ENCODE peak calls at places on chromosomes 4 and X, in four cellular contexts. K is stomach, U is suprapubic skin, Z is transverse colon. H is an unnamed sample.

GRCh38 chrX:103254171-103254824 is 657 bp downstream of the TCEAL8 start:
- DNase-seq in Z (peak; percentile 40), U (no peak), K (peak; percentile 42), H (no peak)

GRCh38 chr4:69764311-69764710 is 3.9 kb upstream of the SULT1B1 start:
- DNase-seq in Z (no peak), U (no peak), K (no peak), H (no peak)

GRCh38 chrX:64093761-64094160 is 111.7 kb downstream of the AMER1 start:
- DNase-seq in Z (no peak), U (no peak), K (no peak), H (no peak)

GRCh38 chrX:132171478-132171877 is 43.7 kb upstream of the FRMD7 start:
- DNase-seq in K (no peak), U (no peak), Z (no peak), H (no peak)

GRCh38 chrX:120668357-120668756 is 38.5 kb upstream of the C1GALT1C1 start:
- DNase-seq in U (no peak), Z (no peak), K (no peak), H (no peak)

GRCh38 chr4:1369484-1370079 is 22.6 kb downstream of the UVSSA start:
- DNase-seq in U (peak; percentile 36), K (no peak), Z (no peak), H (peak; percentile 57)

GRCh38 chrX:6748595-6748994 is 213.7 kb upstream of the VCX3A start:
- DNase-seq in Z (no peak), K (no peak), U (no peak), H (no peak)

GRCh38 chr4:104815593-104816156 is 321.0 kb upstream of the CXXC4 start:
- DNase-seq in Z (no peak), U (no peak), K (no peak), H (no peak)

GRCh38 chrX:109774706-109775105 is 41.6 kb upstream of the ACSL4 start:
- DNase-seq in U (no peak), K (no peak), Z (no peak), H (no peak)

GRCh38 chr4:141020801-141021261 is 112.4 kb downstream of the RNF150 start:
- DNase-seq in K (no peak), U (no peak), Z (no peak), H (no peak)

GRCh38 chr4:38273369-38273768 is 313.2 kb downstream of the PTTG2 start:
- DNase-seq in K (no peak), U (no peak), Z (no peak), H (no peak)
- TF ChIP-seq POLR2A in K (no peak), U (no peak), Z (no peak), H (no peak)

GRCh38 chrX:34658316-34658715 is 1.2 kb upstream of the TMEM47 start:
- DNase-seq in U (no peak), K (no peak), Z (no peak), H (no peak)

GRCh38 chrX:34656467-34656841 is 631 bp downstream of the TMEM47 start:
- DNase-seq in K (no peak), Z (no peak), U (peak; percentile 59), H (peak; percentile 84)

GRCh38 chrX:34654939-34655338 is 2.1 kb downstream of the TMEM47 start:
- DNase-seq in Z (no peak), K (no peak), U (no peak), H (no peak)

GRCh38 chrX:34655496-34656258 is 1.4 kb downstream of the TMEM47 start:
- DNase-seq in K (no peak), Z (no peak), U (no peak), H (no peak)

GRCh38 chrX:34656842-34657780 is at the start of gene TMEM47:
- DNase-seq in K (peak; percentile 71), U (peak; percentile 74), Z (peak; percentile 71), H (peak; percentile 91)
- TF ChIP-seq POLR2A in K (no peak), U (peak; percentile 25), Z (no peak), H (no peak)

GRCh38 chrX:86061407-86061806 is 14.0 kb upstream of the CHM start:
- DNase-seq in K (no peak), Z (no peak), U (no peak), H (no peak)
- TF ChIP-seq POLR2A in K (no peak), Z (no peak), U (no peak), H (no peak)

GRCh38 chrX:15744181-15744867 is 6.3 kb downstream of the CA5B start:
- DNase-seq in Z (no peak), K (peak; percentile 67), U (no peak), H (no peak)

GRCh38 chrX:15749642-15750610 is 11.9 kb downstream of the CA5B start:
- DNase-seq in U (no peak), Z (peak; percentile 23), K (peak; percentile 31), H (peak; percentile 24)

GRCh38 chrX:15750611-15751159 is 12.6 kb downstream of the CA5B start:
- DNase-seq in K (no peak), U (no peak), Z (no peak), H (no peak)

GRCh38 chrX:15745179-15745578 is 7.1 kb downstream of the CA5B start:
- DNase-seq in K (no peak), U (no peak), Z (no peak), H (no peak)

GRCh38 chrX:15747626-15748173 is 9.6 kb downstream of the CA5B start:
- DNase-seq in K (no peak), Z (no peak), U (no peak), H (no peak)
- TF ChIP-seq POLR2A in K (no peak), Z (no peak), U (no peak), H (no peak)

DNA sequence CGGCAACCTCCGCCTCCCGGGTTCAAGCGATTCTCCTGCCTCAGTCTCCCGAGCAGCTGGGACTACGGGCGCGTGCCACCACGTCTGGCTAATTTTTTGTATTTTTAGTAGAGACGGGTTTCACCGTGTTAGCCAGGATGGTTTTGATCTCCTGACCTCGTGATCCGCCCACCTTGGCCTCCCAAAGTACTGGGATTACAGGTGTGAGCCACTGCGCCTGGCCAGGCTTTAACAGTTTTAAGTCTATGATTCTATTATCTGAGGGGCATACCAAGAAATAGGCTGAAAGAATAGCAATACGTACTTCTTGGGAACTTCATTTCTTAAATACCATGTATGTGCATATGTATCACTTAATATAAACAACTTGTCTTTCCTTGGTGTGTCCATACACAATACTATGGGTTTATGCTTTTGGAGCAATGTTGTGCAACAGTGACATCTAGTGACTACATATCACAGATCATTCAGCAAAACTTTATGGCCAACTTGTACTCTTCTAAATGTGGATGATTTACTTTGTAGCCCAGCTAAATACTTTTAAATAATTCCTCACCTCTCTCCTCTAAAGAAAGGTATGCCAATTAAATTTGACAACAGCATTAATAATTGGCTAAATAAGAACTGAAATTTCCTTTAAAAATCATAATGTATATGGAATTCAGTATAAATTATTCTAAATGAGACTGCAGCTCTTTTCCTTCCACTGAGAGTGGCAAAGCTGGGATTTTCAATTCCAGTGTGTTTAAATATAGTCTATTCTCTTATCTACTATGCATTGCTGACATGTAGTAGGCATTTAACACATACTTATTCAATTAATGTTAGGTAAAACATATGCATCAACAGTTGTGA is 10.4 kb downstream of the SLC9B1 start:
- DNase-seq in Z (no peak), U (no peak), K (no peak), H (no peak)
- TF ChIP-seq POLR2A in Z (no peak), U (no peak), K (no peak), H (no peak)

DNA sequence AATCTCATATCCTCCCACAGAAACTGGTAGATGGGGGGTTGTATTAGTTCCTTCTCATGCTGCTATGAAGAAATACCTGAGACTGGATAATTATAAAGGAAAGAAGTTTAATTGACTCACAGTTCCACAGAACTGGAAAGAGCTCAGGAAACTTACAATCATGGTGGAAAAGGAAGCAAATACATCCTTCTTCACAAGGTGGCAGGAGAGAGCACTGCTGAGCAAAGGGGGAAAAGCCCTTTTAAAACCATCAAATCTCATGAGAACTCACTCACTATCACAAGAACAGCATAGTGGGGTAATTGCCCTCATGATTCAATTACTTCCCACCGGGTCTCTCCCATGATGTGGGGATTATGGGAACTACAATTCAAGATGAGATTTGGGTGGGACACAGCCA is 250.5 kb upstream of the GPRIN3 start:
- DNase-seq in K (no peak), U (no peak), Z (no peak), H (no peak)
- TF ChIP-seq POLR2A in K (no peak), U (no peak), Z (no peak), H (no peak)

DNA sequence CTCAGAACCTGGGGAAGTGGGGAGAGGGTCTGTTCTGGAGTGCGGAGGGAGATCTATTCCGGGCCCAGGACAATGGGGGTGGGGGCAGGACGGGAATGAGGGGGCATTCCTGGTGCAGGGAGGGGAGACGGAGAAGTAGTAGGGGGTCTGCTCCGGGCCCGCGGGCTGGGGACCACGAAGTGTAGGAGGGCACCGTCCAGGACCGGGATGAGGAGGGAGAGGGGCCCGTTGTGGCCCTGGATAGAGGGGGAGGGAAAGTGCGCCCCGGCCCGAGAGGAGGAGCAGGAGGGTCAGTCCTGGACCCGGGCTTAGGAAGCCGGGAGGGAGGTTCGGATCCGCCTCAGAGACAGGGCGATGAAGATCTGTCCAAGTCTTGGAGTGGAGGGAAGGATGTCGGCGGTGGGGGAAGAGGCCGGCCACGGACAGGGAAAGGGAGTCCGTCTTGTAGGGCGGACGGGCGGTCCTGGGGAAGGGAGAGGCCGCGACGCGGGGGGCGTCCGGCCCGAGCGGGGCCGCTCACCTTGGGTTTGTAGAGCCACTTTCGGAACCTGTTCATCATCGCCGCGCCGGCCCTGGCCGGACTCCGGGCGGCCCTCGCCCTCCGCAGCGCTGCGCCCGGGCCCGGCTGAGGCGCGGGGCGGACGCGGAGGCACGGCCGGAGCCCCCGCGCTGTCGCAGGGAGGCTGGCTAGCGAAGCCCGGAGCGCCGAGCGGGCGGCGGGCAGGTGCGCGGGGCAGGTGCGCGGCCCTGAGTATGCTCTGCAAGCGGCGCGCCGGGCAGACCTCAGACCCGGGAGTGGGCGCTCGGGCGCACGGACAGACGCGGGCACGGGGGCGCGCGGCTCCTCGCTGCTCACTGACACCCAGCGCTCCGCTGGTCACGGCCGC is at the start of gene ZFYVE28:
- DNase-seq in Z (no peak), U (no peak), K (no peak), H (peak; percentile 89)
- TF ChIP-seq POLR2A in Z (peak; percentile 17), U (no peak), K (no peak), H (no peak)

GRCh38 chr4:54092405-54092759 is 7.6 kb upstream of the GSX2 start:
- DNase-seq in K (no peak), U (no peak), Z (no peak), H (no peak)

GRCh38 chr4:54090804-54091623 is 8.9 kb upstream of the GSX2 start:
- DNase-seq in U (no peak), K (peak; percentile 51), Z (peak; percentile 50), H (peak; percentile 88)

GRCh38 chr4:54092800-54093608 is 7.0 kb upstream of the GSX2 start:
- DNase-seq in U (no peak), Z (no peak), K (no peak), H (no peak)

GRCh38 chr4:54090404-54090803 is 9.6 kb upstream of the GSX2 start:
- DNase-seq in Z (no peak), K (no peak), U (no peak), H (no peak)

DNA sequence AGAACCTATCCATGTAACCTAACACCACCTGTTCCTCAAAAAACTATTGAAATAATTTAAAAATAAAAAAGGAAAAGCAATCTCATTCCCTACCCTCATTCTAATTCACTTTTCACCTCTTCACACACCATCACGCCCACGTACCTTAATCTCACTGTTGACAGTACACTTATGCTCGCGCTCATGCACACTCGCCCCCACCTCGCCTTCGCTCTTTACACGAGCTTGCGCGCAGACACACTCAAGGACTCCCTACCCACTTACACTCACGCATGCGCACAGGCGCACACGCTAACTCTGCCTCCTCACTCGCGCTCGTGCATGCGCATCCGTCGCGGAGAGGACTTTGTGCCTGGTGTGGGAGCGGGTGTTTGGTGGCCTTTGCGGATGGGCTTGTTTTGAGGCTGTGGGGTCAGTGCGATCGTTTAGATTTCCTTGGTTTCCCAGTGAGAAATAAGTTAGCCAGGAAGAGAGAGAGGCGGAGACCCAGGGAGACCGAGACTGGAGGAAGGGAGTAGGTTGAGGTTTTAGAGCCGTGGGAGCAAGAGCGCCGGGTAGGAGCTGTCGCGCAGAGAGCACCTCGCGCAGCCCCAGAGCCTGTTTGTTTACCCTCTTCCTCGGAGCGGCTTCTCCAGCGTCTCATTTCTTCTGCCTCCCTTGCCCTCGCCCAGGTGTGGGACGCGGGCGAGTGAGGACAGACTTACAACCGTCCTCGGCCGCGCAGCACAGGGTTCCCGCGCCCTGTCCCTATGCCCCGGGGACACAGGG is 8.1 kb upstream of the GSX2 start:
- DNase-seq in K (peak; percentile 73), U (peak; percentile 87), Z (peak; percentile 82), H (peak; percentile 95)
- TF ChIP-seq POLR2A in K (no peak), U (no peak), Z (peak; percentile 25), H (no peak)